ENCODE peak calls at places on chromosomes 7 and 10, in five cellular contexts. J, P, W, K and E are unnamed samples.
A peak's percentile ranks its signal among the peaks of the same experiment; 100 is the strongest.

GRCh38 chr10:32144817-32145688 is 88.8 kb upstream of the KIF5B start:
- DNase-seq in J (no peak), W (peak; percentile 71), P (no peak), K (no peak), E (no peak)

GRCh38 chr10:117168729-117169128 is 28.6 kb upstream of the KCNK18 start:
- DNase-seq in K (no peak), J (no peak), W (no peak), P (no peak), E (no peak)

GRCh38 chr7:40329601-40330153 is 194.9 kb downstream of the SUGCT start:
- DNase-seq in P (peak; percentile 74), J (no peak), W (no peak), K (no peak), E (no peak)

GRCh38 chr10:110344622-110345021 is 39.9 kb upstream of the SMNDC1 start:
- DNase-seq in K (no peak), W (no peak), J (no peak), P (no peak), E (no peak)

GRCh38 chr7:147432068-147432467 is 1158.5 kb upstream of the C7orf33 start:
- DNase-seq in K (no peak), J (no peak), W (no peak), P (no peak), E (no peak)

GRCh38 chr10:26773633-26774032 is 76.1 kb downstream of the PDSS1 start:
- DNase-seq in K (no peak), J (no peak), P (no peak), W (no peak), E (no peak)

GRCh38 chr10:103787251-103787816 is 68.0 kb downstream of the SH3PXD2A start:
- DNase-seq in J (no peak), P (no peak), K (no peak), W (no peak), E (no peak)

GRCh38 chr7:72321637-72322036 is 90.5 kb downstream of the CALN1 start:
- DNase-seq in K (no peak), J (no peak), W (no peak), P (no peak), E (no peak)

GRCh38 chr7:151717415-151717814 is 159.5 kb downstream of the PRKAG2 start:
- DNase-seq in J (no peak), P (no peak), W (peak; percentile 67), K (no peak), E (no peak)

GRCh38 chr7:21140622-21141021 is 287.3 kb upstream of the SP4 start:
- DNase-seq in W (no peak), P (peak; percentile 20), J (no peak), K (no peak), E (no peak)

GRCh38 chr7:54831046-54831643 is 72.1 kb upstream of the SEC61G start:
- DNase-seq in J (no peak), K (no peak), W (no peak), P (peak; percentile 71), E (no peak)

GRCh38 chr7:157791666-157792065 is 454.9 kb downstream of the DNAJB6 start:
- DNase-seq in P (no peak), W (no peak), K (no peak), J (no peak), E (no peak)

GRCh38 chr10:102172288-102172687 is 20.1 kb downstream of the NOLC1 start:
- DNase-seq in W (no peak), J (no peak), K (no peak), P (no peak), E (no peak)

GRCh38 chr10:89419548-89419947 is 5.2 kb downstream of the IFIT5 start:
- DNase-seq in J (no peak), P (no peak), K (no peak), W (no peak), E (no peak)

GRCh38 chr7:48924433-48924832 is at the start of gene CDC14C:
- DNase-seq in W (no peak), J (no peak), K (no peak), P (no peak), E (no peak)

GRCh38 chr10:116521424-116522305 is 24.1 kb upstream of the PNLIP start:
- DNase-seq in J (peak; percentile 2), W (peak; percentile 57), K (no peak), P (peak; percentile 60), E (no peak)

GRCh38 chr10:114359041-114359952 is 45.0 kb downstream of the AFAP1L2 start:
- DNase-seq in W (no peak), J (no peak), K (no peak), P (no peak), E (no peak)

GRCh38 chr7:43771567-43771966 is 13.1 kb downstream of the BLVRA start:
- DNase-seq in K (no peak), P (no peak), J (no peak), W (no peak), E (no peak)

GRCh38 chr7:16428672-16429071 is 7.3 kb upstream of the CRPPA start:
- DNase-seq in K (no peak), P (no peak), W (no peak), J (peak; percentile 38), E (no peak)

GRCh38 chr10:61888744-61889143 is 12.8 kb upstream of the ARID5B start:
- DNase-seq in K (no peak), J (no peak), W (no peak), P (no peak), E (no peak)

GRCh38 chr10:77700086-77700485 is 62.5 kb upstream of the KCNMA1 start:
- DNase-seq in P (no peak), J (no peak), K (no peak), W (no peak), E (no peak)

GRCh38 chr7:259751-260405 is 30.1 kb upstream of the FOXL3 start:
- DNase-seq in W (peak; percentile 7), P (no peak), J (no peak), K (no peak), E (no peak)

GRCh38 chr7:81618400-81619014 is 151.3 kb downstream of the HGF start:
- DNase-seq in K (no peak), P (peak; percentile 53), W (no peak), J (no peak), E (no peak)

GRCh38 chr10:11863353-11864105 is 40.4 kb downstream of the PROSER2 start:
- DNase-seq in J (no peak), W (no peak), P (no peak), K (no peak), E (no peak)

GRCh38 chr10:27959093-27959715 is 39.7 kb downstream of the ODAD2 start:
- DNase-seq in W (no peak), K (no peak), P (no peak), J (no peak), E (no peak)

GRCh38 chr10:19097151-19097550 is 48.5 kb downstream of the MALRD1 start:
- DNase-seq in K (no peak), J (no peak), P (no peak), W (no peak), E (no peak)

GRCh38 chr10:70551971-70552422 is 50.5 kb downstream of the PRF1 start:
- DNase-seq in W (no peak), K (no peak), P (no peak), J (peak; percentile 87), E (no peak)

GRCh38 chr10:32459072-32459703 is 13.2 kb downstream of the CCDC7 start:
- DNase-seq in P (no peak), K (no peak), W (no peak), J (no peak), E (no peak)

GRCh38 chr10:15879663-15880062 is 19.4 kb upstream of the MINDY3 start:
- DNase-seq in P (no peak), K (no peak), J (no peak), W (no peak), E (no peak)

GRCh38 chr10:121373411-121373810 is 224.8 kb downstream of the FGFR2 start:
- DNase-seq in P (no peak), K (no peak), W (no peak), J (no peak), E (no peak)

GRCh38 chr7:14305233-14305866 is 315.9 kb upstream of the ETV1 start:
- DNase-seq in W (no peak), J (no peak), P (no peak), K (no peak), E (no peak)
- TF ChIP-seq CTCF in W (no peak), J (no peak), P (no peak), K (no peak), E (no peak)

DNA sequence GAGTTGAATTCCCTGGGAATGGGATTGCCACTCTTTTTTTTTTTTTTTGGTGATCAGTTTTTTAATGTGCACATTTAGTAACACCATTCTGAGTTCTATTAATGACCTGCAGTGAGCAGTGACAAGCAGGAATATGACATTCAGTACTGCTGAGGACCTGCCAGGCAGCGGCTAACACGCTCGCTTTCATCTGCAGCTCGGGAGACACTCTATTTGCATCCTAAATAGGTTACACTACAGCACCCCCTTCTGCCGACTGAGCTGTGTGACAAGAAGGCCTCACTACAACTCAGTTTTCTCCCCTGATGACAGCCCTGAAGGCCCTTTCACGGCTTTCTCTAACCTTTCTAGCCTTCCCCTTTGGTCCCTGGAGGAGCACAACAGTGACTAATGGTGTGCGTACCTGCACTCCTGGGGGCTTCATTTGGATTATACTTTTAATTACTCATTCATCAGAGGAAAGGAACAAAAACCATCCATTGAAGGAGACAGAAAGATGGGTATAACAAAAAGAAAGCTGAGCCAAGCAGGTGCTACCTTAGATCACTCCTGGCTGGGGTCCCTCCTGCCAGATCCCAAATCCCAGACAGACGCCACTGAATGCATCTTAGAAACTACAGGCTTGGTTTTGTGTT is 872.4 kb downstream of the LRMDA start:
- DNase-seq in W (peak; percentile 80), J (peak; percentile 47), K (peak; percentile 77), P (peak; percentile 62), E (no peak)
- TF ChIP-seq CTCF in W (peak; percentile 65), J (peak; percentile 58), K (peak; percentile 9), P (no peak), E (peak; percentile 24)

GRCh38 chr10:38010150-38010903 is at the start of gene ZNF33A:
- DNase-seq in W (peak; percentile 95), P (peak; percentile 91), J (peak; percentile 55), K (peak; percentile 92), E (peak; percentile 72)
- TF ChIP-seq CTCF in W (no peak), P (no peak), J (peak; percentile 15), K (no peak), E (no peak)

GRCh38 chr10:96626795-96627194 is 40.0 kb upstream of the TM9SF3 start:
- DNase-seq in P (no peak), K (no peak), W (no peak), J (no peak), E (no peak)
- TF ChIP-seq CTCF in P (no peak), K (no peak), W (peak; percentile 5), J (no peak), E (no peak)

DNA sequence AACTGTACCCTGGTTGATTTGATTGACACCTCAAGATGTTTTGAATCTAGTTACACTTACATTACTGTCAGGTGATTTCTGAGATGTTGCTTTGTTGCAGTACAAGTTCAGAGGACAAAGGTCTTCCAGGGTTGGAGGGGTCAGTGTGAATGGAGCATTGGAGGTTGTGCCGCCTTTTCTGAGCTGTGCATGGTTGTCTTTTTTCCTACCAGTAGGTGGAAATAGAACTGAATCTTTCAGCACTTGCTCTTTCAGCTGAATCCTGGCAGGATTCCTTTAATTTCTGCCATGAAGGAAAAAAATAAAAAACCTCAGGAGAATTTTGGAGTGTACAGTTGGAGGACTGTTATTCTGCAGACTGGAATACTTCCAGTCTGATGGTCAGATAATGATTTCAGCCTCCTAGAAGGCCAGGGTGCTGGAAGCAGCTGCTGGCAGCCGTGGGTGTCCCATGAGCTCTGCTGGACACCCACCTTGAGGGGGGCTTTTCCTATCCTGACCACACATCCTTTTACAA is 82.7 kb downstream of the PLCE1 start:
- DNase-seq in K (no peak), J (peak; percentile 49), W (no peak), P (no peak), E (no peak)
- TF ChIP-seq CTCF in K (peak; percentile 25), J (peak; percentile 69), W (peak; percentile 35), P (peak; percentile 12), E (no peak)